ENCODE peak calls at places on chromosomes 5 and 9, in five cellular contexts. I is activated CD4-positive, alpha-beta T cell treated with anti-CD3 and anti-CD28 coated beads for 24 hours; Y is Calu3; M is activated CD8-positive, alpha-beta memory T cell treated with anti-CD3 and anti-CD28 coated beads, Interleukin-2, amount 50 U/mL, for 48 hours; C is coronary artery. V is an unnamed sample.
A peak's percentile ranks its signal among the peaks of the same experiment; 100 is the strongest.

GRCh38 chr5:60287174-60287771 is 393.7 kb upstream of the PDE4D start:
- DNase-seq in I (no peak), Y (peak; percentile 64), M (no peak), C (no peak), V (peak; percentile 44)

GRCh38 chr9:115034801-115035200 is 83.2 kb downstream of the TNC start:
- DNase-seq in I (no peak), Y (no peak), M (no peak), C (no peak), V (peak; percentile 92)

GRCh38 chr5:173880306-173880985 is 7.7 kb upstream of the CPEB4 start:
- DNase-seq in I (no peak), Y (no peak), M (no peak), C (no peak), V (peak; percentile 60)

GRCh38 chr5:5246736-5247135 is 106.6 kb downstream of the ADAMTS16 start:
- DNase-seq in I (no peak), Y (no peak), M (no peak), C (no peak), V (no peak)

GRCh38 chr5:151870820-151871219 is 53.8 kb downstream of the GLRA1 start:
- DNase-seq in I (no peak), Y (no peak), M (no peak), C (no peak), V (peak; percentile 75)

GRCh38 chr5:150120617-150121447 is 34.5 kb upstream of the CSF1R start:
- DNase-seq in I (no peak), Y (no peak), M (no peak), C (peak; percentile 64), V (no peak)

GRCh38 chr9:115158666-115159481 is 40.9 kb upstream of the TNC start:
- DNase-seq in I (no peak), Y (no peak), M (no peak), C (no peak), V (no peak)

GRCh38 chr9:99075246-99075912 is 29.5 kb upstream of the TGFBR1 start:
- DNase-seq in I (no peak), Y (no peak), M (no peak), C (no peak), V (peak; percentile 36)

GRCh38 chr5:83162598-83162997 is 85.3 kb downstream of the XRCC4 start:
- DNase-seq in I (no peak), Y (no peak), M (no peak), C (no peak), V (no peak)

GRCh38 chr5:113336975-113337374 is 97.8 kb downstream of the TSSK1B start:
- DNase-seq in I (no peak), Y (peak; percentile 54), M (no peak), C (no peak), V (peak; percentile 79)

GRCh38 chr5:10656176-10656830 is 92.4 kb downstream of the ANKRD33B start:
- DNase-seq in I (no peak), Y (no peak), M (no peak), C (no peak), V (no peak)

GRCh38 chr5:93035194-93035593 is 545.8 kb downstream of the NR2F1-AS1 start:
- DNase-seq in I (no peak), Y (no peak), M (no peak), C (no peak), V (no peak)

GRCh38 chr5:68292316-68292715 is 76.8 kb downstream of the PIK3R1 start:
- DNase-seq in I (no peak), Y (no peak), M (no peak), C (no peak), V (peak; percentile 67)

GRCh38 chr9:4333787-4334186 is 33.9 kb upstream of the GLIS3 start:
- DNase-seq in I (no peak), Y (no peak), M (no peak), C (no peak), V (no peak)

GRCh38 chr5:1967716-1968115 is 85.0 kb upstream of the IRX4 start:
- DNase-seq in I (no peak), Y (no peak), M (no peak), C (no peak), V (no peak)

GRCh38 chr5:2199697-2200096 is 317.0 kb upstream of the IRX4 start:
- DNase-seq in I (no peak), Y (no peak), M (no peak), C (peak; percentile 38), V (no peak)

GRCh38 chr9:104740596-104740995 is 6.9 kb upstream of the NIPSNAP3A start:
- DNase-seq in I (no peak), Y (no peak), M (no peak), C (no peak), V (peak; percentile 12)

GRCh38 chr5:658103-658502 is 35.0 kb downstream of the TPPP start:
- DNase-seq in I (no peak), Y (no peak), M (no peak), C (no peak), V (no peak)

GRCh38 chr9:82957526-82958379 is 105.2 kb downstream of the RASEF start:
- DNase-seq in I (no peak), Y (no peak), M (no peak), C (no peak), V (peak; percentile 43)

GRCh38 chr9:96061293-96061987 is 185.9 kb downstream of the ERCC6L2 start:
- DNase-seq in I (peak; percentile 46), Y (peak; percentile 7), M (peak; percentile 60), C (peak; percentile 75), V (peak; percentile 75)

GRCh38 chr5:168676499-168676898 is 97.3 kb upstream of the PANK3 start:
- DNase-seq in I (no peak), Y (no peak), M (no peak), C (no peak), V (no peak)

GRCh38 chr5:95900383-95900958 is 61.2 kb downstream of the ELL2 start:
- DNase-seq in I (no peak), Y (no peak), M (no peak), C (no peak), V (peak; percentile 76)

GRCh38 chr9:16245756-16246440 is 624.6 kb downstream of the BNC2 start:
- DNase-seq in I (no peak), Y (no peak), M (no peak), C (no peak), V (no peak)